ENCODE peak calls at places on chromosome 13, in eight cellular contexts. E is ACHN, B is amygdala, Z is esophagus muscularis mucosa, I is NCI-H446 treated with DMSO at 0.1 percent for 48 hours, J is NCI-H69, C is NCI-H460, S is fibroblast of lung. A is an unnamed sample.

GRCh38 chr13:103097366-103097928 is 31.2 kb upstream of the SLC10A2 start:
- DNase-seq in E (no peak), B (no peak), Z (no peak), I (no peak), J (no peak), C (no peak), S (no peak), A (no peak)

GRCh38 chr13:110232146-110232545 is 74.8 kb downstream of the COL4A1 start:
- DNase-seq in E (no peak), B (no peak), Z (peak; percentile 45), I (no peak), J (no peak), C (no peak), S (no peak), A (no peak)

GRCh38 chr13:48398450-48399095 is 14.3 kb downstream of the LPAR6 start:
- DNase-seq in E (peak; percentile 54), B (no peak), Z (no peak), I (no peak), J (no peak), C (no peak), S (peak; percentile 30), A (no peak)

GRCh38 chr13:35210234-35210633 is 266.3 kb downstream of the MAB21L1 start:
- DNase-seq in E (peak; percentile 11), B (no peak), Z (no peak), I (peak; percentile 34), J (peak; percentile 22), C (no peak), S (no peak), A (no peak)

GRCh38 chr13:77313923-77314322 is 13.0 kb downstream of the MYCBP2 start:
- DNase-seq in E (no peak), B (no peak), Z (no peak), I (no peak), J (no peak), C (no peak), S (no peak), A (no peak)

GRCh38 chr13:49098198-49098597 is 121.9 kb upstream of the MLNR start:
- DNase-seq in E (peak; percentile 46), B (no peak), Z (no peak), I (no peak), J (no peak), C (peak; percentile 58), S (peak; percentile 98), A (peak; percentile 81)

GRCh38 chr13:73268306-73268705 is 209.5 kb downstream of the KLF5 start:
- DNase-seq in E (no peak), B (no peak), Z (no peak), I (no peak), J (peak; percentile 92), C (no peak), S (peak; percentile 27), A (no peak)

GRCh38 chr13:43804461-43805070 is 17.8 kb upstream of the ENOX1 start:
- DNase-seq in E (peak; percentile 57), B (no peak), Z (no peak), I (peak; percentile 63), J (peak; percentile 83), C (peak; percentile 66), S (peak; percentile 54), A (peak; percentile 55)

GRCh38 chr13:35953537-35954206 is 177.5 kb downstream of the DCLK1 start:
- DNase-seq in E (peak; percentile 67), B (peak; percentile 18), Z (peak; percentile 93), I (peak; percentile 99), J (peak; percentile 98), C (peak; percentile 56), S (peak; percentile 88), A (peak; percentile 13)

GRCh38 chr13:100645382-100645781 is 29.2 kb downstream of the TMTC4 start:
- DNase-seq in E (no peak), B (no peak), Z (no peak), I (no peak), J (peak; percentile 93), C (no peak), S (no peak), A (no peak)

GRCh38 chr13:66563076-66563475 is 667.1 kb downstream of the PCDH9 start:
- DNase-seq in E (no peak), B (no peak), Z (no peak), I (no peak), J (no peak), C (no peak), S (peak; percentile 10), A (no peak)

GRCh38 chr13:65966991-65967451 is 1263.1 kb downstream of the PCDH9 start:
- DNase-seq in E (peak; percentile 67), B (no peak), Z (no peak), I (no peak), J (peak; percentile 53), C (peak; percentile 42), S (peak; percentile 36), A (peak; percentile 60)

GRCh38 chr13:110937511-110938303 is 22.8 kb upstream of the ANKRD10 start:
- DNase-seq in E (no peak), B (no peak), Z (no peak), I (no peak), J (no peak), C (no peak), S (no peak), A (no peak)

GRCh38 chr13:67650471-67650870 is 420.3 kb upstream of the PCDH9 start:
- DNase-seq in E (no peak), B (no peak), Z (no peak), I (no peak), J (no peak), C (no peak), S (peak; percentile 23), A (no peak)

GRCh38 chr13:44231786-44232516 is 141.7 kb upstream of the SERP2 start:
- DNase-seq in E (peak; percentile 92), B (no peak), Z (no peak), I (no peak), J (peak; percentile 37), C (peak; percentile 89), S (peak; percentile 95), A (peak; percentile 97)

A was measured in HCT116.